ENCODE peak calls at places on chromosomes 5 and 9, in seven cellular contexts. E, L, S, C, I, K and J are unnamed samples.

GRCh38 chr5:37214550-37214949 is 34.6 kb downstream of the CPLANE1 start:
- DNase-seq in L (no peak), I (no peak), K (no peak), S (no peak), C (no peak), E (peak), J (no peak)

GRCh38 chr5:108545301-108545700 is 163.4 kb upstream of the FBXL17 start:
- DNase-seq in K (no peak), I (no peak), E (no peak), L (no peak), C (no peak), S (no peak), J (no peak)

GRCh38 chr5:93995126-93995621 is 253.8 kb upstream of the POU5F2 start:
- DNase-seq in I (peak), S (no peak), C (no peak), K (no peak), L (peak), E (no peak), J (no peak)

GRCh38 chr5:88659529-88660325 is 223.3 kb downstream of the MEF2C start:
- DNase-seq in C (no peak), E (no peak), K (peak), I (no peak), L (peak), S (peak), J (no peak)

GRCh38 chr5:169856571-169856970 is 123.7 kb downstream of the INSYN2B start:
- DNase-seq in C (peak), I (peak), K (no peak), E (peak), S (no peak), L (peak), J (no peak)

GRCh38 chr9:94681508-94681907 is 42.2 kb upstream of the FBP1 start:
- DNase-seq in E (peak), S (peak), L (peak), I (no peak), C (peak), K (peak), J (no peak)

GRCh38 chr5:140497897-140498296 is 49.6 kb upstream of the EIF4EBP3 start:
- DNase-seq in C (no peak), E (peak), L (no peak), K (no peak), I (no peak), S (no peak), J (no peak)

GRCh38 chr5:106116682-106117081 is 1554.1 kb downstream of the EFNA5 start:
- DNase-seq in L (no peak), E (no peak), K (no peak), C (peak), I (no peak), S (no peak), J (no peak)

GRCh38 chr5:107673368-107674136 is 2.8 kb upstream of the EFNA5 start:
- DNase-seq in K (peak), S (peak), C (peak), I (no peak), E (peak), L (peak), J (no peak)

GRCh38 chr9:84862786-84863185 is 193.3 kb downstream of the NTRK2 start:
- DNase-seq in S (peak), K (no peak), I (no peak), C (no peak), L (peak), E (peak), J (peak)

GRCh38 chr5:57841671-57842375 is 359.2 kb upstream of the ACTBL2 start:
- DNase-seq in L (peak), E (peak), C (peak), K (peak), I (peak), S (peak), J (no peak)

GRCh38 chr5:149635394-149635793 is 54.1 kb downstream of the ARHGEF37 start:
- DNase-seq in E (no peak), L (peak), I (no peak), S (no peak), K (no peak), C (peak), J (peak)

GRCh38 chr5:35938518-35939227 is at the start of gene CAPSL:
- DNase-seq in S (peak), K (peak), C (peak), E (peak), I (peak), L (peak), J (no peak)

GRCh38 chr5:98570010-98570409 is 203.5 kb upstream of the RGMB start:
- DNase-seq in L (peak), C (peak), I (no peak), E (no peak), S (no peak), K (no peak), J (no peak)

GRCh38 chr5:31090467-31090866 is 103.0 kb upstream of the CDH6 start:
- DNase-seq in S (no peak), K (no peak), E (no peak), L (no peak), I (no peak), C (no peak), J (no peak)

GRCh38 chr9:4417578-4418325 is 72.5 kb upstream of the SLC1A1 start:
- DNase-seq in L (peak), E (no peak), S (no peak), C (peak), K (peak), I (no peak), J (peak)

GRCh38 chr9:125401317-125401716 is 139.7 kb downstream of the GAPVD1 start:
- DNase-seq in K (no peak), C (peak), I (no peak), S (peak), E (no peak), L (no peak), J (no peak)

GRCh38 chr5:84430863-84431663 is 46.4 kb upstream of the EDIL3 start:
- DNase-seq in E (no peak), K (no peak), I (peak), S (no peak), L (no peak), C (peak), J (no peak)

GRCh38 chr5:68343421-68343826 is 127.9 kb downstream of the PIK3R1 start:
- DNase-seq in E (peak), K (no peak), C (peak), I (peak), S (no peak), L (peak), J (no peak)

GRCh38 chr5:8478308-8478707 is 609.4 kb downstream of the MTRR start:
- DNase-seq in K (no peak), C (no peak), I (no peak), L (no peak), E (no peak), S (no peak), J (no peak)

GRCh38 chr5:177457239-177458121 is 10.9 kb downstream of the PRR7 start:
- DNase-seq in S (peak), C (peak), I (peak), K (peak), E (peak), L (peak), J (no peak)

GRCh38 chr5:178334856-178335255 is 102.3 kb upstream of the PHYKPL start:
- DNase-seq in C (no peak), S (no peak), L (no peak), K (no peak), I (no peak), E (no peak), J (no peak)

GRCh38 chr5:131988601-131989000 is 22.9 kb downstream of the ACSL6 start:
- DNase-seq in I (no peak), L (no peak), K (no peak), S (no peak), C (no peak), E (no peak), J (no peak)

GRCh38 chr9:131733601-131734061 is 6.2 kb downstream of the RAPGEF1 start:
- DNase-seq in S (peak), E (peak), I (peak), C (peak), K (no peak), L (peak), J (peak)

GRCh38 chr5:10690460-10690859 is 70.6 kb downstream of the DAP start:
- DNase-seq in K (no peak), E (no peak), L (peak), I (no peak), S (no peak), C (peak), J (no peak)

GRCh38 chr5:55991768-55992486 is 2.8 kb downstream of the IL6ST start:
- DNase-seq in K (no peak), I (no peak), C (no peak), S (no peak), E (no peak), L (peak), J (no peak)
- H3K4me3 ChIP-seq in K (no peak), I (peak), C (peak), S (no peak), E (peak), L (peak), J (no peak)

GRCh38 chr5:109816732-109817131 is 127.0 kb downstream of the MAN2A1 start:
- DNase-seq in L (no peak), K (no peak), I (no peak), E (no peak), C (no peak), S (no peak), J (no peak)

GRCh38 chr5:109823597-109823996 is 133.9 kb downstream of the MAN2A1 start:
- DNase-seq in E (peak), S (no peak), I (no peak), K (no peak), C (peak), L (peak), J (no peak)

GRCh38 chr5:109825450-109825849 is 135.7 kb downstream of the MAN2A1 start:
- DNase-seq in I (no peak), K (no peak), L (peak), C (peak), S (no peak), E (peak), J (no peak)

DNA sequence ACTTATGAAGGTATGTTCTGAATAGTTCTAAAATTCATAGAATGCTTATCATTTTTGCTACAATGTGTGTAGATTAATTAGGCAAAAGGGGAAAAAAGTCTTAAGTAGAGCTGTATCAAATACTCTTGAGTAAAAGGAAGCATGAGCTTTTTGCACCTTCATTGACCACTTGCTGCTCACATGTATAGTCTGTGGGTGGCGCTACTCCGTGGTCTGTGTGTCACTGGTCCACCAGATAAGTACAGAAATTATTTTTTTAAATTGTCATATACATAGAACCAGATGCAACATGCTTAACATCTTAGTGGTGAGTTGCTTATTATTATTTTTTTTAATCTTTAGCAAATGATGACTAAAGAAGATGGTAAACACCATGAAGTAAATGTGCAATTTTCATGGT is 130.2 kb downstream of the MAN2A1 start:
- DNase-seq in K (no peak), I (no peak), S (no peak), L (no peak), E (no peak), C (no peak), J (no peak)
- H3K4me3 ChIP-seq in K (no peak), I (no peak), S (no peak), L (no peak), E (no peak), C (no peak), J (no peak)

GRCh38 chr5:134560698-134561097 is 35.2 kb downstream of the JADE2 start:
- DNase-seq in E (no peak), S (no peak), K (no peak), L (no peak), C (no peak), I (no peak), J (no peak)
- H3K4me3 ChIP-seq in E (no peak), S (no peak), K (no peak), L (no peak), C (no peak), I (no peak), J (no peak)

GRCh38 chr9:87787735-87788134 is 61.8 kb downstream of the CTSL start:
- DNase-seq in E (peak), C (no peak), I (peak), L (no peak), K (no peak), S (no peak), J (no peak)

GRCh38 chr9:87793292-87793691 is 67.4 kb downstream of the CTSL start:
- DNase-seq in K (no peak), I (peak), E (peak), S (no peak), C (peak), L (peak), J (no peak)

GRCh38 chr9:87796232-87796631 is 70.3 kb downstream of the CTSL start:
- DNase-seq in S (no peak), K (no peak), C (no peak), L (no peak), I (no peak), E (no peak), J (no peak)

GRCh38 chr9:87795178-87795577 is 69.3 kb downstream of the CTSL start:
- DNase-seq in S (no peak), C (no peak), L (no peak), E (no peak), I (no peak), K (no peak), J (no peak)

GRCh38 chr9:87792831-87793288 is 66.9 kb downstream of the CTSL start:
- DNase-seq in E (peak), I (no peak), K (no peak), C (peak), L (peak), S (no peak), J (no peak)
- H3K4me3 ChIP-seq in E (peak), I (no peak), K (no peak), C (no peak), L (no peak), S (no peak), J (no peak)

GRCh38 chr9:129237195-129237611 is 59.1 kb upstream of the IER5L start:
- DNase-seq in K (no peak), S (no peak), C (peak), L (peak), E (peak), I (no peak), J (no peak)
- H3K4me3 ChIP-seq in K (no peak), S (no peak), C (no peak), L (peak), E (no peak), I (no peak), J (no peak)

DNA sequence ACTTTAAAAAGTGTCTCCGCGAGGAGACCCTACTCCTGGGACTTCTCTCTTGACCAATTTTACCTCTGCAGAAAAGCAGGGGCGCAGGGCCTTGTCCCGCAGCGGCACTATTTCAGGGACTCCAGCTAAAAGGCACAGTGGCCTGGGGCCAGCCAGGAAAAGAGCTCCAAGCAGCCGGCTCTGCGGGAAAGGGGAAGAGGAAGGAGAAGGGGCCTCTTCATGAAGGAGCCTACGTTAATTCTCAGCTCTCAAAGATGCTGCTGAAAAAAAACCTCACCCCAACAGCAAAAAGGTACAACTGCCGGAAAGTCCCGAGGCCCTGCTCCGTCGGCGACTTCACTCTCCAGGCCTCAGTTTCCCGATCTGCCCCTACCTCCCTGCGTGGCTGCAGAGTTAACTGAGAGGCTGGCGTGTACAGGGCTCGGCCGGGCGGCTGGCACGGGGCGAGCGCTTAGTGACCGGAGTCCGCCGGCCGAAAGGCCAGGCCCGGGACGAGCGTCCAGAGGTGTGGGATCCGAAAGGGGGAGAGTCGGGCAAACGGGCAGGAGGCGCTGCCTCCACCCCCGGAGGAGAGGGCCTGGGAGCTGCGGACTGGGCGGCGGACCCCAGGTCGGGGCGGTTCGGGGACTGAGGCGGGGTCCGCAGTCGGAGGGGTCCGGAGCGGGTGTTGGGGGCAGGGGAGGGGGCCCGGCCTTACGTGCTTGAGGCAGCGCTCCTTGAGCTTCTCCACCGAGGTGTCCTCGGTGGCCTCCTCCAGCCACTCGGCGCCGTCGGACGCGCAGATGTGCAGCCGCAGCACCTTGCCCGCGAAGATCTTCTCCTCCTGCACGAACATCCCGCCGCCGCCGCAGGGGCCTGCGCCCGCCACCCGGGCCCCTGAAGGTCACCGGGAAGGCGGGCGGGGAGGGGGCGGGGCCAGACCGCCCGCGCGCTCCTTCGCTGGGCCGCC is 571 bp downstream of the UBAC1 start:
- DNase-seq in S (peak), C (no peak), L (no peak), E (no peak), I (no peak), K (no peak), J (no peak)
- H3K4me3 ChIP-seq in S (peak), C (peak), L (peak), E (peak), I (peak), K (peak), J (peak)

GRCh38 chr5:167643616-167644015 is 647.8 kb upstream of the WWC1 start:
- DNase-seq in I (no peak), C (no peak), K (no peak), E (no peak), S (no peak), L (peak), J (no peak)
- H3K4me3 ChIP-seq in I (no peak), C (no peak), K (no peak), E (no peak), S (no peak), L (no peak), J (no peak)

GRCh38 chr5:151222054-151222768 is 1.7 kb downstream of the CCDC69 start:
- DNase-seq in L (no peak), S (no peak), E (no peak), C (no peak), I (no peak), K (no peak), J (no peak)
- H3K4me3 ChIP-seq in L (no peak), S (no peak), E (no peak), C (no peak), I (no peak), K (no peak), J (no peak)

GRCh38 chr9:103902263-103902662 is 191.8 kb upstream of the SMC2 start:
- DNase-seq in K (no peak), S (no peak), L (no peak), E (no peak), I (no peak), C (no peak), J (no peak)
- H3K4me3 ChIP-seq in K (no peak), S (no peak), L (no peak), E (no peak), I (no peak), C (no peak), J (no peak)